ENCODE peak calls at places on chromosome 2, in seven cellular contexts. C is iris pigment epithelial cell; E is AG08396; Q is fibroblast of mammary gland; F is A549; N is activated naive CD4-positive, alpha-beta T cell treated with Interleukin-2 at 50 U/mL for 16 hours; V is left ventricle myocardium inferior. P is an unnamed sample.

GRCh38 chr2:39516347-39517101 is 79.4 kb upstream of the MAP4K3 start:
- DNase-seq in C (peak; percentile 74), E (no peak), Q (peak; percentile 71), F (no peak), N (no peak), V (peak; percentile 55), P (no peak)

GRCh38 chr2:221602938-221603337 is 30.8 kb upstream of the EPHA4 start:
- DNase-seq in C (no peak), E (no peak), Q (no peak), F (no peak), N (no peak), V (no peak), P (no peak)

GRCh38 chr2:1051585-1051984 is 100.9 kb downstream of the SNTG2 start:
- DNase-seq in C (no peak), E (no peak), Q (no peak), F (no peak), N (no peak), V (no peak), P (no peak)

GRCh38 chr2:95308426-95308990 is 11.4 kb downstream of the KCNIP3 start:
- DNase-seq in C (no peak), E (no peak), Q (no peak), F (no peak), N (no peak), V (no peak), P (no peak)

GRCh38 chr2:46936566-46936965 is 21.0 kb upstream of the MCFD2 start:
- DNase-seq in C (peak; percentile 17), E (no peak), Q (no peak), F (no peak), N (no peak), V (no peak), P (no peak)

GRCh38 chr2:26580751-26581150 is 60.4 kb downstream of the CIB4 start:
- DNase-seq in C (no peak), E (no peak), Q (no peak), F (no peak), N (no peak), V (no peak), P (no peak)

GRCh38 chr2:217919781-217920351 is 82.9 kb downstream of the TNS1 start:
- DNase-seq in C (peak; percentile 72), E (peak; percentile 66), Q (peak; percentile 54), F (peak; percentile 32), N (no peak), V (peak; percentile 36), P (no peak)

GRCh38 chr2:43279317-43279840 is 53.0 kb upstream of the ZFP36L2 start:
- DNase-seq in C (no peak), E (no peak), Q (no peak), F (no peak), N (no peak), V (no peak), P (no peak)

GRCh38 chr2:86788881-86789686 is 1.6 kb downstream of the CD8A start:
- DNase-seq in C (no peak), E (no peak), Q (peak; percentile 17), F (peak; percentile 13), N (no peak), V (no peak), P (no peak)

GRCh38 chr2:69027060-69027459 is 14.1 kb downstream of the ANTXR1 start:
- DNase-seq in C (no peak), E (no peak), Q (no peak), F (no peak), N (no peak), V (no peak), P (no peak)

GRCh38 chr2:112157472-112157871 is 19.3 kb downstream of the FBLN7 start:
- DNase-seq in C (no peak), E (no peak), Q (no peak), F (no peak), N (no peak), V (no peak), P (no peak)

P was measured in activated T-helper 2 cell treated with anti-CD3 and anti-CD28 coated beads, Interferon-gamma antibody, Interleukin-2, Interleukin-4, amounts not matched to agents 10 μg/mL and 5 μg/mL and 100 μg/mL, durations not matched to agents 14 hours and 24 hours and 36 hours.